ENCODE peak calls at places on chromosome 7, in four cellular contexts. E, B, I and V are unnamed samples.

GRCh38 chr7:34011711-34012110 is 106.4 kb downstream of the BMPER start:
- DNase-seq in E (no peak), B (no peak), I (no peak), V (peak)

GRCh38 chr7:50978633-50979215 is 196.0 kb upstream of the GRB10 start:
- DNase-seq in E (no peak), B (no peak), I (peak), V (no peak)

GRCh38 chr7:69399038-69399800 is 199.1 kb upstream of the AUTS2 start:
- DNase-seq in E (peak), B (no peak), I (peak), V (no peak)

GRCh38 chr7:155953781-155954549 is 141.7 kb upstream of the SHH start:
- DNase-seq in E (no peak), B (no peak), I (no peak), V (no peak)

GRCh38 chr7:45470031-45470430 is 104.1 kb upstream of the ADCY1 start:
- DNase-seq in E (no peak), B (no peak), I (no peak), V (no peak)

GRCh38 chr7:36054642-36055041 is 98.4 kb upstream of the EEPD1 start:
- DNase-seq in E (no peak), B (no peak), I (no peak), V (no peak)

GRCh38 chr7:55307123-55307916 is 57.8 kb upstream of the LANCL2 start:
- DNase-seq in E (no peak), B (no peak), I (peak), V (peak)

GRCh38 chr7:113918946-113919345 is at the start of gene PPP1R3A:
- DNase-seq in E (no peak), B (no peak), I (no peak), V (no peak)

GRCh38 chr7:130481898-130482297 is 10.0 kb upstream of the MEST start:
- DNase-seq in E (no peak), B (no peak), I (peak), V (peak)

GRCh38 chr7:90298145-90299038 is 22.7 kb downstream of the FAM237B start:
- DNase-seq in E (peak), B (no peak), I (peak), V (peak)

GRCh38 chr7:23205861-23206510 is 24.1 kb downstream of the NUP42 start:
- DNase-seq in E (no peak), B (no peak), I (no peak), V (peak)

GRCh38 chr7:44294325-44295069 is 30.9 kb downstream of the CAMK2B start:
- DNase-seq in E (no peak), B (no peak), I (no peak), V (no peak)

GRCh38 chr7:101900103-101900502 is 82.7 kb downstream of the CUX1 start:
- DNase-seq in E (no peak), B (no peak), I (no peak), V (no peak)

GRCh38 chr7:106959753-106960152 is 84.8 kb upstream of the PRKAR2B start:
- DNase-seq in E (no peak), B (no peak), I (no peak), V (no peak)

GRCh38 chr7:117127585-117128168 is 174.4 kb downstream of the ST7 start:
- DNase-seq in E (no peak), B (peak), I (peak), V (peak)